ENCODE peak calls at places on chromosomes 6 and 20, in four cellular contexts. V is IMR-90, Z is GM12878, A is K562. B is an unnamed sample.

GRCh38 chr6:81998432-81998831 is 246.0 kb upstream of the TENT5A start:
- DNase-seq in Z (no peak), A (no peak), V (peak), B (no peak)

GRCh38 chr6:52595000-52595795 is 18.3 kb upstream of the TRAM2 start:
- DNase-seq in Z (peak), A (no peak), V (peak), B (no peak)

GRCh38 chr6:159092631-159093030 is 47.8 kb upstream of the TAGAP start:
- DNase-seq in A (no peak), V (no peak), Z (no peak), B (no peak)

GRCh38 chr20:47656313-47656712 is 129.0 kb downstream of the SULF2 start:
- DNase-seq in A (no peak), V (no peak), Z (no peak), B (no peak)

GRCh38 chr6:89888871-89889270 is 5.4 kb upstream of the GJA10 start:
- DNase-seq in Z (no peak), A (no peak), V (no peak), B (no peak)

GRCh38 chr6:139109558-139109957 is 25.3 kb upstream of the HECA start:
- DNase-seq in V (peak), Z (no peak), A (no peak), B (peak)

GRCh38 chr6:78251930-78252329 is 599.1 kb downstream of the MEI4 start:
- DNase-seq in V (no peak), Z (no peak), A (no peak), B (no peak)

GRCh38 chr6:36838896-36839818 is at the start of gene CPNE5:
- DNase-seq in A (no peak), Z (no peak), V (no peak), B (no peak)

GRCh38 chr20:24933266-24933908 is 15.7 kb upstream of the CST7 start:
- DNase-seq in Z (no peak), V (no peak), A (no peak), B (no peak)

GRCh38 chr6:99603421-99604160 is 3.0 kb upstream of the PRDM13 start:
- DNase-seq in A (peak), Z (no peak), V (peak), B (peak)

GRCh38 chr6:50986319-50986718 is 167.6 kb downstream of the TFAP2B start:
- DNase-seq in Z (no peak), A (no peak), V (no peak), B (no peak)

GRCh38 chr20:34068001-34068400 is 44.0 kb downstream of the EIF2S2 start:
- DNase-seq in A (no peak), Z (no peak), V (no peak), B (no peak)

GRCh38 chr20:59584278-59584925 is 19.9 kb upstream of the PHACTR3 start:
- DNase-seq in Z (no peak), V (no peak), A (no peak), B (no peak)

GRCh38 chr20:45545754-45546453 is 1.3 kb downstream of the EPPIN start:
- DNase-seq in A (peak), Z (no peak), V (peak), B (no peak)

GRCh38 chr20:54184920-54185626 is 11.3 kb upstream of the CYP24A1 start:
- DNase-seq in A (no peak), V (no peak), Z (no peak), B (no peak)

GRCh38 chr6:110816677-110817076 is 1.4 kb upstream of the CDK19 start:
- DNase-seq in V (no peak), A (no peak), Z (no peak), B (no peak)

GRCh38 chr6:155234687-155235543 is 28.9 kb upstream of the CLDN20 start:
- DNase-seq in A (no peak), Z (no peak), V (peak), B (no peak)

GRCh38 chr6:45496085-45496433 is 118.3 kb upstream of the SUPT3H start:
- DNase-seq in Z (no peak), V (no peak), A (no peak), B (no peak)

GRCh38 chr6:119881416-119881815 is 531.9 kb upstream of the MAN1A1 start:
- DNase-seq in V (no peak), A (no peak), Z (no peak), B (no peak)

GRCh38 chr20:9993133-9993532 is 41.7 kb upstream of the ANKEF1 start:
- DNase-seq in V (no peak), Z (no peak), A (no peak), B (no peak)

GRCh38 chr6:47581591-47581990 is 104.0 kb downstream of the CD2AP start:
- DNase-seq in A (no peak), Z (no peak), V (no peak), B (no peak)

GRCh38 chr6:127118505-127119360 is at the start of gene RSPO3:
- DNase-seq in V (peak), Z (no peak), A (no peak), B (peak)

GRCh38 chr6:3612341-3613041 is 139.0 kb downstream of the PXDC1 start:
- DNase-seq in Z (no peak), A (no peak), V (peak), B (peak)

GRCh38 chr6:168915855-168916254 is 337.8 kb downstream of the THBS2 start:
- DNase-seq in Z (no peak), V (no peak), A (no peak), B (no peak)

GRCh38 chr6:111612379-111612778 is 6.7 kb upstream of the TRAF3IP2 start:
- DNase-seq in V (no peak), A (no peak), Z (no peak), B (no peak)

GRCh38 chr6:167501831-167502385 is 177.0 kb downstream of the TTLL2 start:
- DNase-seq in A (peak), Z (no peak), V (no peak), B (no peak)

GRCh38 chr20:46004187-46004586 is 4.5 kb upstream of the MMP9 start:
- DNase-seq in A (no peak), Z (no peak), V (no peak), B (no peak)

GRCh38 chr20:24970743-24971142 is 21.7 kb downstream of the CST7 start:
- DNase-seq in Z (no peak), V (no peak), A (no peak), B (no peak)

GRCh38 chr20:12821249-12821648 is 187.5 kb upstream of the SPTLC3 start:
- DNase-seq in A (no peak), Z (no peak), V (no peak), B (no peak)

GRCh38 chr6:16741112-16742016 is 19.9 kb downstream of the ATXN1 start:
- DNase-seq in A (no peak), Z (no peak), V (peak), B (no peak)

GRCh38 chr6:161486326-161486725 is 212.5 kb upstream of the AGPAT4 start:
- DNase-seq in V (peak), A (peak), Z (no peak), B (peak)

GRCh38 chr20:61419501-61419900 is 167.4 kb downstream of the CDH4 start:
- DNase-seq in A (no peak), V (no peak), Z (no peak), B (no peak)

GRCh38 chr6:44261581-44261980 is 3.8 kb downstream of the NFKBIE start:
- DNase-seq in V (no peak), Z (no peak), A (no peak), B (no peak)

GRCh38 chr6:9553002-9553401 is 861.9 kb downstream of the TFAP2A start:
- DNase-seq in A (no peak), Z (no peak), V (no peak), B (no peak)

GRCh38 chr6:9554351-9554750 is 860.5 kb downstream of the TFAP2A start:
- DNase-seq in V (no peak), Z (no peak), A (no peak), B (no peak)

DNA sequence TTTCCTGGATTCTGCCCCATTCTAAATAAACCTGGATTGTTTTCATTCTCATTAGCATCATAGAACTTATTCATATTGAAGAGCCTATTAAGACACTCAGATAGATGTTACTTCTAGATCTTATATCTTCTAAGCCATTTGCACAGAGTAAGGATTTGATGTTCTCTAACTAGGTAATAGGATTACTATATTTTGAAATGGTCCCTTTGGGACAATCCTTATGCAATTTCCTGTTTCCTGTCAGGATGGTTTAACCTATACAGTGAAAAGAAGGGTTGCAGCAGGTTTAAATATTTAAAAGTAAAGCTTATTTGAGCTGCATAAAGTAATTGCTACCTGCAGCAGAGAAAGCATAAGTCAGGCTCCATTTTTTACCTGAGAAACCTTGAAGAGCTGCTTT is 860.1 kb downstream of the TFAP2A start:
- DNase-seq in A (no peak), V (no peak), Z (no peak), B (no peak)
- TF ChIP-seq FOS in A (no peak), V (no peak), Z (no peak), B (no peak)

GRCh38 chr20:32978009-32978335 is 26.3 kb downstream of the SUN5 start:
- DNase-seq in Z (no peak), V (no peak), A (no peak), B (no peak)
- H2AFZ ChIP-seq in Z (no peak), V (no peak), A (no peak), B (no peak)

DNA sequence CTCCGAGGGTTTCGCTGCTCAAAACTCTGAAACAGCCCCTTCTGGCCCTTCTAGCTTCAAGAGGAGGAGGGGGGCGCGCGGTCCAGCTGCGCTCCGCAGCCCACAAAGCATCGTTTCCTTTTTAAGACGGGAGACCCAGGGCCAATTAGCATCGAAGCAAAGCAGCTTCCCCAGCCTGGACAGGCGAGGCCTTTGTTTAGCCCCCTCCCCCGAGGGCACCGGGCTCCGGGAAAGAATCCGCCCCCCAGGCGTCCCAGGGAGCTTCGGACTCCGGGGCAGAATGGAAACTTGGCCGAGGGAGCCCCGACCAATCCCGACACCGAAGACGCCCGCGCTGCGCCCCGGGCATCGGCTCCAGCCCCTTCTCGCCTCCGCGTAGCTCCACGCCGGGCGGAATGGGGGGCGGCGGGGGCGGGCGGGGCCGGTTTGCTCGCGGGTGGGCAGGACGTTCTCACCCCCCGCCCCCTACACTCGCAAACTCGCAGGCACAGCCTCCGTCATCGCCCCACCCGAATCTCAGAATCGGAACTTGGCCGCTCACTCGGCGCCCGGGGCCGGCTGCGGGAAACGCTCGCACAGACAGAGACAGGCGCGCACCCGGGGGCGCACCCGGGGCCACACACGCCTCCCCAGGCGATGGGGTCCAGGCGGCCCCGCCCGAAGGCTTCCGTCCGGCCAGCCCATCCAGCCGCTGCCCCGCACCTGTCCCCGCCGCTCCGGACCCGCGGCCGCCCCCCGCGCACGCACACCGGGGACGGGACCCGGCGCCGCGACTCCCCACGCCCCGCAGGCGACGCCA is 626 bp downstream of the NKAIN4 start:
- DNase-seq in A (no peak), V (no peak), Z (no peak), B (no peak)
- H3K4me3 ChIP-seq in A (no peak), V (no peak), Z (no peak), B (no peak)

GRCh38 chr6:5765141-5765760 is 241.5 kb downstream of the NRN1 start:
- DNase-seq in V (no peak), A (no peak), Z (no peak), B (no peak)

GRCh38 chr6:5766260-5766659 is 240.5 kb downstream of the NRN1 start:
- DNase-seq in Z (no peak), V (no peak), A (no peak), B (no peak)

GRCh38 chr6:5763871-5764270 is 242.9 kb downstream of the NRN1 start:
- DNase-seq in A (no peak), Z (peak), V (peak), B (no peak)

GRCh38 chr6:5763407-5763806 is 243.3 kb downstream of the NRN1 start:
- DNase-seq in V (peak), A (no peak), Z (no peak), B (no peak)

DNA sequence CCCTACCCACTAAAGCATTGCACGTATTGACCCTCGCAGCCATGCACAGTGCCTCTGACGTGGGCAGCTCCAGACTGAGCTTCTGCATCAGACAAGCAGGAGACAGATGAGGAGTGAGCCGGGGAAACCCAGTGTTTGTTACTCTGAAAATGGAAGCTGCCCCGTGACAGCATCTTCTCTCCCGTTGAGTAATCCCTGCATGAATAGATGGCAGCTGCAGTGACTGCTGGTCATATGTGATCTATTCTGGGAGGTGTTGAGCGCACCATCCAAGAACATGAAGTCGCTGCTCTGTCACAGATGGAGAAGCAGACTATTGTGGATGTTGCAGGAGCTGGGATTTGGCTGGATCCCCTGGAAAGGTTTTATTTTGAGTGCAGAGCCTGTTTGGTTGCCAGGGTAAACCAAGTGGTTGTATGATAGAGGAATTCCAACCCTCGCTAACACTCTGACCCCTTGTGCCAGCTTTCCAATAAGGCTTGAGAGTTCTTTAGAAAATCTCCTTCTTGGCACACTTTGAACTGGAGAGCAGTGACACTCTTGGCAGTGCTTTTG is 242.2 kb downstream of the NRN1 start:
- DNase-seq in V (peak), A (no peak), Z (peak), B (no peak)
- TF ChIP-seq FOS in V (no peak), A (no peak), Z (no peak), B (no peak)

GRCh38 chr6:14211596-14211961 is 94.0 kb downstream of the CD83 start:
- DNase-seq in V (peak), A (peak), Z (no peak), B (no peak)
- H2AFZ ChIP-seq in V (peak), A (peak), Z (peak), B (peak)

B was measured in endothelial cell of umbilical vein.